ENCODE peak calls at places on chromosome 6, in nine cellular contexts. C is transverse colon; D is activated CD4-positive, alpha-beta T cell treated with anti-CD3 and anti-CD28 coated beads for 36 hours; N is CD4-positive, alpha-beta memory T cell; E is lung microvascular endothelial cell; I is iPS-NIHi11; S is stimulated activated naive CD8-positive, alpha-beta T cell treated with anti-CD3 and anti-CD28 coated beads, Interleukin-15, Interleukin-2, amounts not matched to agents 100 U/mL and 50 U/mL, for 24 hours; B is stimulated activated CD4-positive, alpha-beta T cell treated with anti-CD3 and anti-CD28 coated beads, Interleukin-1b, Interleukin-23, amount 100 ng/mL, for 24 hours; M is GM04504. Y is an unnamed sample.

GRCh38 chr6:37137201-37137880 is 32.6 kb upstream of the PIM1 start:
- DNase-seq in E (peak), I (peak), B (no peak), N (peak), D (peak), S (peak), C (no peak), M (peak), Y (peak)

GRCh38 chr6:37653229-37653628 is 44.5 kb downstream of the MDGA1 start:
- DNase-seq in N (no peak), M (no peak), D (no peak), E (no peak), B (no peak), I (no peak), S (no peak), C (no peak), Y (no peak)

GRCh38 chr6:141963543-141964295 is 169.0 kb upstream of the GJE1 start:
- DNase-seq in S (no peak), D (no peak), E (no peak), I (no peak), N (no peak), C (no peak), M (peak), B (no peak), Y (no peak)

GRCh38 chr6:142481466-142481865 is 179.7 kb downstream of the ADGRG6 start:
- DNase-seq in S (no peak), I (no peak), C (no peak), B (no peak), M (no peak), E (no peak), D (no peak), N (no peak), Y (no peak)

GRCh38 chr6:144415014-144415413 is 129.9 kb downstream of the UTRN start:
- DNase-seq in M (no peak), E (peak), C (no peak), N (no peak), B (no peak), D (no peak), I (no peak), S (no peak), Y (no peak)

GRCh38 chr6:30875244-30876038 is 8.9 kb upstream of the DDR1 start:
- DNase-seq in N (no peak), I (no peak), D (no peak), C (no peak), M (no peak), B (no peak), E (no peak), S (no peak), Y (no peak)

GRCh38 chr6:166600932-166601331 is 14.5 kb upstream of the RAMACL start:
- DNase-seq in M (no peak), C (no peak), D (no peak), E (no peak), N (no peak), I (no peak), B (no peak), S (no peak), Y (no peak)

GRCh38 chr6:37630281-37630799 is 67.3 kb downstream of the MDGA1 start:
- DNase-seq in D (no peak), B (no peak), S (no peak), E (peak), M (peak), C (no peak), I (no peak), N (no peak), Y (peak)

GRCh38 chr6:119129148-119129967 is 50.9 kb upstream of the FAM184A start:
- DNase-seq in M (no peak), C (no peak), N (no peak), S (no peak), E (peak), D (no peak), B (no peak), I (peak), Y (no peak)

GRCh38 chr6:96975848-96976247 is 51.3 kb downstream of the KLHL32 start:
- DNase-seq in D (no peak), S (no peak), C (no peak), I (no peak), M (no peak), N (no peak), E (no peak), B (no peak), Y (no peak)